ENCODE peak calls at places on chromosome 12, in eight cellular contexts. P, I, S, Q, X, O, L and R are unnamed samples.

GRCh38 chr12:123398177-123398916 is 14.4 kb downstream of the KMT5A start:
- DNase-seq in P (peak), I (no peak), S (peak), Q (no peak), X (no peak), O (no peak), L (peak), R (no peak)

GRCh38 chr12:73589220-73589619 is 948.4 kb upstream of the ATXN7L3B start:
- DNase-seq in P (no peak), I (no peak), S (no peak), Q (no peak), X (no peak), O (no peak), L (no peak), R (no peak)

GRCh38 chr12:82366182-82366581 is 7.9 kb downstream of the METTL25 start:
- DNase-seq in P (no peak), I (no peak), S (no peak), Q (no peak), X (no peak), O (no peak), L (no peak), R (no peak)

GRCh38 chr12:14614704-14615121 is 47.0 kb upstream of the PLBD1 start:
- DNase-seq in P (no peak), I (no peak), S (no peak), Q (no peak), X (no peak), O (no peak), L (no peak), R (no peak)

GRCh38 chr12:87020071-87020470 is 763.9 kb upstream of the MGAT4C start:
- DNase-seq in P (no peak), I (no peak), S (no peak), Q (no peak), X (no peak), O (no peak), L (no peak), R (no peak)

GRCh38 chr12:93982847-93983315 is 165.5 kb upstream of the PLXNC1 start:
- DNase-seq in P (peak), I (no peak), S (no peak), Q (peak), X (no peak), O (peak), L (no peak), R (no peak)

GRCh38 chr12:14995583-14996425 is 23.0 kb downstream of the PDE6H start:
- DNase-seq in P (peak), I (no peak), S (no peak), Q (no peak), X (no peak), O (no peak), L (no peak), R (no peak)

GRCh38 chr12:124917841-124918621 is 3.6 kb upstream of the UBC start:
- DNase-seq in P (peak), I (no peak), S (no peak), Q (no peak), X (no peak), O (peak), L (no peak), R (no peak)

GRCh38 chr12:26121323-26121740 is 3.5 kb downstream of the BHLHE41 start:
- DNase-seq in P (no peak), I (no peak), S (no peak), Q (no peak), X (no peak), O (peak), L (no peak), R (no peak)

GRCh38 chr12:131094831-131095805 is 141.4 kb downstream of the ADGRD1 start:
- DNase-seq in P (no peak), I (no peak), S (peak), Q (no peak), X (no peak), O (peak), L (peak), R (no peak)

GRCh38 chr12:50655374-50655921 is 108.5 kb upstream of the ATF1 start:
- DNase-seq in P (no peak), I (no peak), S (no peak), Q (no peak), X (no peak), O (no peak), L (no peak), R (no peak)

GRCh38 chr12:24724765-24725307 is 224.1 kb downstream of the BCAT1 start:
- DNase-seq in P (no peak), I (no peak), S (no peak), Q (no peak), X (no peak), O (no peak), L (no peak), R (no peak)

GRCh38 chr12:131863711-131864396 is 30.6 kb upstream of the ULK1 start:
- DNase-seq in P (no peak), I (no peak), S (no peak), Q (no peak), X (no peak), O (peak), L (no peak), R (no peak)

GRCh38 chr12:53754633-53755261 is 3.0 kb upstream of the CISTR start:
- DNase-seq in P (no peak), I (no peak), S (no peak), Q (no peak), X (no peak), O (peak), L (no peak), R (no peak)

GRCh38 chr12:105820407-105821140 is 318.2 kb downstream of the NUAK1 start:
- DNase-seq in P (no peak), I (no peak), S (peak), Q (no peak), X (no peak), O (no peak), L (peak), R (no peak)

GRCh38 chr12:46390304-46390703 is 17.7 kb upstream of the SLC38A2 start:
- DNase-seq in P (no peak), I (no peak), S (no peak), Q (no peak), X (no peak), O (no peak), L (no peak), R (no peak)

GRCh38 chr12:29516431-29516875 is 19.0 kb upstream of the OVCH1 start:
- DNase-seq in P (peak), I (no peak), S (no peak), Q (no peak), X (no peak), O (no peak), L (no peak), R (no peak)

GRCh38 chr12:94261119-94261518 is 112.7 kb downstream of the PLXNC1 start:
- DNase-seq in P (no peak), I (no peak), S (no peak), Q (no peak), X (no peak), O (peak), L (no peak), R (no peak)

GRCh38 chr12:31471823-31472222 is 119.1 kb downstream of the DENND5B start:
- DNase-seq in P (no peak), I (no peak), S (no peak), Q (no peak), X (no peak), O (no peak), L (no peak), R (no peak)

GRCh38 chr12:121773011-121773777 is 20.3 kb downstream of the RHOF start:
- DNase-seq in P (peak), I (peak), S (peak), Q (peak), X (no peak), O (peak), L (peak), R (peak)

GRCh38 chr12:57518920-57519757 is 1.2 kb downstream of the DDIT3 start:
- DNase-seq in P (no peak), I (no peak), S (peak), Q (peak), X (no peak), O (no peak), L (peak), R (no peak)

GRCh38 chr12:103503546-103504480 is 8.0 kb upstream of the C12orf42 start:
- DNase-seq in P (no peak), I (peak), S (no peak), Q (peak), X (no peak), O (peak), L (no peak), R (no peak)

GRCh38 chr12:57850924-57851323 is 4.4 kb upstream of the CTDSP2 start:
- DNase-seq in P (no peak), I (no peak), S (no peak), Q (no peak), X (no peak), O (peak), L (no peak), R (no peak)

GRCh38 chr12:117485984-117486839 is 124.8 kb upstream of the NOS1 start:
- DNase-seq in P (no peak), I (no peak), S (no peak), Q (no peak), X (no peak), O (no peak), L (no peak), R (no peak)

GRCh38 chr12:76374395-76375020 is 26.3 kb upstream of the BBS10 start:
- DNase-seq in P (peak), I (no peak), S (no peak), Q (no peak), X (no peak), O (no peak), L (no peak), R (no peak)

GRCh38 chr12:103676863-103677262 is 89.8 kb downstream of the STAB2 start:
- DNase-seq in P (no peak), I (no peak), S (no peak), Q (no peak), X (no peak), O (no peak), L (no peak), R (no peak)

GRCh38 chr12:48973531-48973930 is 2.0 kb upstream of the WNT10B start:
- DNase-seq in P (no peak), I (no peak), S (peak), Q (no peak), X (no peak), O (peak), L (no peak), R (no peak)

GRCh38 chr12:29103539-29103974 is 45.5 kb upstream of the FAR2 start:
- DNase-seq in P (no peak), I (peak), S (no peak), Q (peak), X (no peak), O (no peak), L (no peak), R (peak)

GRCh38 chr12:81255947-81256346 is 178.1 kb downstream of the ACSS3 start:
- DNase-seq in P (no peak), I (no peak), S (no peak), Q (no peak), X (no peak), O (peak), L (no peak), R (no peak)

GRCh38 chr12:91023326-91024004 is 18.7 kb upstream of the EPYC start:
- DNase-seq in P (peak), I (no peak), S (no peak), Q (no peak), X (no peak), O (no peak), L (no peak), R (no peak)

GRCh38 chr12:2540535-2540941 is 254.2 kb upstream of the FKBP4 start:
- DNase-seq in P (no peak), I (no peak), S (no peak), Q (no peak), X (no peak), O (peak), L (peak), R (no peak)